ENCODE peak calls at places on chromosome 1, in six cellular contexts. T is GM12878, E is GM12891, P is K562, W is H1, I is HepG2. R is an unnamed sample.

GRCh38 chr1:173113015-173113741 is 62.4 kb upstream of the TNFSF18 start:
- DNase-seq in T (no peak), E (no peak), P (no peak), W (no peak), I (no peak), R (no peak)

GRCh38 chr1:43912607-43913006 is 21.0 kb upstream of the ARTN start:
- DNase-seq in T (no peak), E (no peak), P (no peak), W (no peak), I (no peak), R (no peak)

GRCh38 chr1:7315316-7315715 is 455.8 kb upstream of the VAMP3 start:
- DNase-seq in T (no peak), E (no peak), P (no peak), W (no peak), I (no peak), R (no peak)

GRCh38 chr1:206829282-206829681 is 36.1 kb upstream of the IL20 start:
- DNase-seq in T (no peak), E (no peak), P (no peak), W (no peak), I (no peak), R (no peak)

GRCh38 chr1:227892930-227893695 is 54.6 kb downstream of the WNT9A start:
- DNase-seq in T (no peak), E (no peak), P (no peak), W (peak), I (no peak), R (no peak)

GRCh38 chr1:89953072-89953626 is 41.8 kb upstream of the ZNF326 start:
- DNase-seq in T (peak), E (no peak), P (peak), W (peak), I (peak), R (no peak)

GRCh38 chr1:71196685-71197084 is 115.8 kb upstream of the ZRANB2 start:
- DNase-seq in T (no peak), E (no peak), P (no peak), W (no peak), I (no peak), R (no peak)

GRCh38 chr1:166884040-166884642 is 8.1 kb upstream of the TADA1 start:
- DNase-seq in T (no peak), E (peak), P (peak), W (peak), I (no peak), R (peak)

GRCh38 chr1:76944942-76945341 is 77.7 kb downstream of the ST6GALNAC5 start:
- DNase-seq in T (no peak), E (no peak), P (no peak), W (no peak), I (no peak), R (no peak)

GRCh38 chr1:204396015-204396583 is 15.5 kb downstream of the PPP1R15B start:
- DNase-seq in T (no peak), E (no peak), P (peak), W (peak), I (no peak), R (no peak)

GRCh38 chr1:180563013-180563827 is 4.5 kb downstream of the OVAAL start:
- DNase-seq in T (no peak), E (no peak), P (peak), W (no peak), I (peak), R (no peak)

GRCh38 chr1:82565146-82565545 is 764.4 kb downstream of the ADGRL2 start:
- DNase-seq in T (no peak), E (no peak), P (no peak), W (no peak), I (no peak), R (no peak)

GRCh38 chr1:26391450-26391849 is 18.9 kb upstream of the ZNF683 start:
- DNase-seq in T (no peak), E (no peak), P (peak), W (no peak), I (peak), R (no peak)

GRCh38 chr1:96513136-96513535 is 208.4 kb upstream of the PTBP2 start:
- DNase-seq in T (no peak), E (no peak), P (no peak), W (no peak), I (no peak), R (no peak)

GRCh38 chr1:42930178-42931107 is 28.2 kb downstream of the SLC2A1 start:
- DNase-seq in T (no peak), E (no peak), P (no peak), W (no peak), I (no peak), R (no peak)

GRCh38 chr1:3577300-3577699 is 34.0 kb downstream of the MEGF6 start:
- DNase-seq in T (no peak), E (no peak), P (no peak), W (no peak), I (no peak), R (no peak)

GRCh38 chr1:114330451-114330983 is 176.8 kb upstream of the SYT6 start:
- DNase-seq in T (no peak), E (no peak), P (no peak), W (no peak), I (no peak), R (no peak)

GRCh38 chr1:236425031-236425663 is 31.1 kb downstream of the EDARADD start:
- DNase-seq in T (peak), E (peak), P (no peak), W (no peak), I (peak), R (peak)

GRCh38 chr1:218718216-218718615 is 373.1 kb downstream of the TGFB2 start:
- DNase-seq in T (no peak), E (no peak), P (no peak), W (no peak), I (no peak), R (no peak)

GRCh38 chr1:167776151-167776550 is 54.4 kb downstream of the MPZL1 start:
- DNase-seq in T (no peak), E (no peak), P (no peak), W (no peak), I (no peak), R (no peak)

GRCh38 chr1:110561631-110562030 is 42.7 kb upstream of the KCNA10 start:
- DNase-seq in T (no peak), E (no peak), P (no peak), W (no peak), I (no peak), R (no peak)

GRCh38 chr1:201655243-201655642 is 116.3 kb downstream of the NAV1 start:
- DNase-seq in T (no peak), E (no peak), P (peak), W (no peak), I (no peak), R (no peak)

GRCh38 chr1:245797592-245798366 is 643.0 kb downstream of the KIF26B start:
- DNase-seq in T (no peak), E (no peak), P (peak), W (peak), I (peak), R (no peak)

GRCh38 chr1:101506541-101507164 is 269.8 kb downstream of the S1PR1 start:
- DNase-seq in T (peak), E (no peak), P (peak), W (peak), I (peak), R (no peak)

GRCh38 chr1:231636157-231636556 is 9.6 kb downstream of the DISC1 start:
- DNase-seq in T (no peak), E (no peak), P (no peak), W (no peak), I (peak), R (no peak)

GRCh38 chr1:223771814-223772770 is 59.8 kb downstream of the CAPN2 start:
- DNase-seq in T (no peak), E (no peak), P (peak), W (peak), I (no peak), R (no peak)

GRCh38 chr1:245765241-245766000 is 610.6 kb downstream of the KIF26B start:
- DNase-seq in T (no peak), E (no peak), P (no peak), W (no peak), I (peak), R (no peak)

GRCh38 chr1:2412773-2413494 is 570 bp upstream of the PEX10 start:
- DNase-seq in T (no peak), E (peak), P (peak), W (no peak), I (peak), R (peak)

GRCh38 chr1:13965770-13966398 is 265.9 kb downstream of the PRDM2 start:
- DNase-seq in T (no peak), E (no peak), P (peak), W (peak), I (peak), R (no peak)

GRCh38 chr1:170707959-170708666 is 44.2 kb downstream of the PRRX1 start:
- DNase-seq in T (no peak), E (no peak), P (no peak), W (no peak), I (peak), R (no peak)

GRCh38 chr1:180503274-180503862 is 991 bp upstream of the ACBD6 start:
- DNase-seq in T (no peak), E (no peak), P (no peak), W (no peak), I (no peak), R (no peak)

GRCh38 chr1:203607169-203607873 is 19.3 kb upstream of the ATP2B4 start:
- DNase-seq in T (no peak), E (no peak), P (peak), W (no peak), I (no peak), R (no peak)

GRCh38 chr1:39269349-39269748 is 64.9 kb downstream of the MACF1 start:
- DNase-seq in T (no peak), E (no peak), P (no peak), W (no peak), I (no peak), R (no peak)

GRCh38 chr1:202130816-202131522 is 8.3 kb downstream of the GPR37L1 start:
- DNase-seq in T (no peak), E (no peak), P (no peak), W (no peak), I (no peak), R (no peak)

GRCh38 chr1:67439277-67440029 is 9.3 kb upstream of the SERBP1 start:
- DNase-seq in T (no peak), E (no peak), P (no peak), W (no peak), I (peak), R (no peak)

GRCh38 chr1:67437961-67438360 is 7.8 kb upstream of the SERBP1 start:
- DNase-seq in T (no peak), E (no peak), P (no peak), W (no peak), I (peak), R (no peak)

GRCh38 chr1:67446893-67447292 is 16.7 kb upstream of the SERBP1 start:
- DNase-seq in T (no peak), E (no peak), P (no peak), W (no peak), I (no peak), R (no peak)

GRCh38 chr1:67441183-67441582 is 11.0 kb upstream of the SERBP1 start:
- DNase-seq in T (no peak), E (no peak), P (no peak), W (no peak), I (peak), R (no peak)

DNA sequence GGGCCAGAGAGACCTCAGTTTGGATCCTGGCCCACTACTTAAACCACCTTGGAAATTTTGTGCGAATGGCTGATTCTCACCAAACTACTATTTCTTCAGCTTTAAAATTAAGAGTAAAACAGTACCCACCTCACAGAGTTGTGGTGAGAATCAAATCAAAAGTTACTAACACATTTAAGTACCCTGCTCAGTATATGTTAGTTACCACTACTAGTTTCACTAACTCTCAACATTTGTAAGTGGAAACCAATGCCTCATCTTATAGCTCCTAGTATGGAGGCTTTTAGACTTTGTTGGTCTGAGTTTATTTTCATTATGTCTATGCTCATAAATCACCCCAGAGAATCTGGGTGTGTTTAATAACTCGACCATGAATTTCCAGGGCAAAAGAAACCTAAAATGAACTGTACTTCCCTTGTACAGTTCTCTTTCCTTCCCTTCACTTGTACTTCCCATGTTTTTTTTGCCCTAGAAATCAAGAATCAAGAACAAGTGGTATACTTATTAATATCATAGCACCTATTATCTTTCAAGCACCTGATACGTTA is 11.6 kb upstream of the SERBP1 start:
- DNase-seq in T (no peak), E (no peak), P (no peak), W (no peak), I (no peak), R (no peak)
- TF ChIP-seq TAF1 in T (no peak), E (no peak), P (no peak), W (no peak), I (no peak), R (no peak)

GRCh38 chr1:52552236-52552504 is 722 bp downstream of the TUT4 start:
- DNase-seq in T (no peak), E (peak), P (peak), W (no peak), I (peak), R (peak)
- TF ChIP-seq POLR2A in T (no peak), E (no peak), P (no peak), W (no peak), I (no peak), R (no peak)

GRCh38 chr1:178531897-178532296 is 19.0 kb downstream of the TEX35 start:
- DNase-seq in T (no peak), E (no peak), P (no peak), W (no peak), I (no peak), R (no peak)
- TF ChIP-seq TAF1 in T (no peak), E (no peak), P (no peak), W (no peak), I (no peak), R (no peak)

DNA sequence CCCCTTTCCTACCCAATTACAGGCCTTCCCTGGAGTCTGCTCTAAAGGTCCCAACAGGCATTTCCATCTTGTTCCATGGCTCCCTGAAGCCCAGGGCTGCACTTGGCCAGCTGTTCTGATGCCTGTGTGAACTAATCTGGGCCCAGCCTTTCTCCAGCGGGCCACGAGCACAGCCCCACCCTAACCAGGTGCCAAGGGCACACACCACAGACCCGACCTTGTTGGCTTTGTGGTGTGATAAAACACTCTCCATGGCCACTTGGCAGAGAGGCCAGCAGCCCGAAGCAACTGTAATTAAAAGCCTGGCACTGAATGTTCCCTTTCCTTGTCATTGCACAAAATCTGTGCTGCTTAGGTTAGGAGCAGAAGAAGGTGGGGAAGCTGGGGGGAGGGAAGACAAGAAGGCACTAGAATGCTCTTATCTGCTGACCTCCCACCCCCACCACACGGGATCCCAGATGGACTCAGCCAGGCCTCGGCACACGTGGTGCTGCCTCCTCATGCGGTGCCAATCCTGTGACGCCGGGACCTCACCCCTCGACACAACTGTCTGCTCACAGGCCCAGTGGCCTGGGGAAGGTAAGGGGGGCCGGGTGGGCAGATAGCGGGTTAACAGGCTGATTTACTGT is 9.9 kb downstream of the HCRTR1 start:
- DNase-seq in T (no peak), E (no peak), P (peak), W (no peak), I (no peak), R (no peak)
- TF ChIP-seq POLR2A in T (no peak), E (no peak), P (no peak), W (no peak), I (no peak), R (no peak)

DNA sequence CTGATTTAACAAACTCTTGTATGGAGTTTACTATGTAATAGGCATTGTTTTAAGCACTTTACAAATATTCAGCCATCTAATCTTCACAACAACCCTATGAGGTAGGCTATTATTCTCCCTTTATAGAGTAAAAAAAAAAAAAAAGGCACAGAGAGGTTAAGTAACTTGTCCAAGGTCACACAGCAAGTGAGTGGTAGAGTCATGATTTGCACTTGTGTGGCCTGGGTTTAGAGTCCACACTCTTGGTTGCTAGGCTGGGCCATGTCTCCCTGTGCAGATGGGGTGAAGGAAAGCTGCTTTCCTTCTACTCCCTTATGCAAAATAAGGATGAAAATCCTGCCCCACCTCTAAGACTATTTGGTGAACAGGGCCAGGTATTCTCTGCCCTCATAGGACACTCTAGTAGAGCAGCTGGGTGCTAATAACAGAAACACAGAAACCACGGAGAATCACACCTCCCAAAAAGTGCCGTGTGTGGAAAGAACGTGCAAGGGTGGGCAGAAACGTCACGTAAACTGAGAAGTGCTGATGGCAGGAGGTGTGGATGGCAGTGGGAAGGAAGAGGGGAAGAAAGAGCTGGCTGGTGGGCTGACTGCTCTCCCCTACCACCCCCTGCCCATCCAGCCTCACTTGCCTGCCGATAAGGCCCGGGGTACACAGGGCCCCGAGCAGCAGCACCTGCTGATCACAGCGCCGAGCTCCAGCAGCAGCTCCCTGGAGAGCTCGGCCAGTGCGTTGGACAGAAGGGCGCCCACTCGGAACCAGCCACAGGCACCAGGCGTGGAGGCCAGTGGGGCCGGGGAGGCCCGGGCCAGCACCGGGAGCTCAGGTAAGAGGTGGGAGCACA is 28.3 kb upstream of the VPS13D start:
- DNase-seq in T (no peak), E (no peak), P (no peak), W (no peak), I (no peak), R (no peak)
- TF ChIP-seq TAF1 in T (no peak), E (no peak), P (no peak), W (no peak), I (no peak), R (no peak)

GRCh38 chr1:112878321-112878720 is 77.7 kb downstream of the SLC16A1 start:
- DNase-seq in T (no peak), E (no peak), P (peak), W (no peak), I (no peak), R (no peak)
- TF ChIP-seq POLR2A in T (no peak), E (no peak), P (no peak), W (no peak), I (no peak), R (no peak)

R was measured in GM12892.